ENCODE peak calls at places on chromosome 12, in four cellular contexts. G is neural progenitor cell; P is PC-3; J is CD8-positive, alpha-beta T cell. I is an unnamed sample. For H3K36me3, the result is how much of the 10 kb centered on the place peaks cover.

GRCh38 chr12:16583991-16584745 is 21.8 kb downstream of the LMO3 start:
- DNase-seq in G (no peak), J (no peak), P (peak), I (no peak)

GRCh38 chr12:121295746-121296617 is 527 bp downstream of the CAMKK2 start:
- DNase-seq in P (peak), G (peak), J (peak), I (peak)

GRCh38 chr12:125645724-125646123 is 580.5 kb downstream of the AACS start:
- DNase-seq in J (no peak), G (no peak), P (no peak), I (no peak)

GRCh38 chr12:39782026-39782545 is 162.5 kb upstream of the ABCD2 start:
- DNase-seq in P (no peak), G (no peak), J (no peak), I (no peak)

GRCh38 chr12:119318811-119319210 is 15.7 kb upstream of the CCDC60 start:
- DNase-seq in J (no peak), G (no peak), P (no peak), I (no peak)

GRCh38 chr12:117526756-117527479 is 165.5 kb upstream of the NOS1 start:
- DNase-seq in P (no peak), G (peak), J (no peak), I (no peak)

GRCh38 chr12:62632521-62632920 is 165.9 kb downstream of the MON2 start:
- DNase-seq in J (no peak), P (no peak), G (peak), I (peak)

GRCh38 chr12:132329036-132329738 is at the start of gene GALNT9:
- DNase-seq in G (peak), P (no peak), J (no peak), I (peak)

GRCh38 chr12:30823764-30824163 is 69.0 kb upstream of the CAPRIN2 start:
- DNase-seq in G (no peak), J (no peak), P (no peak), I (no peak)

GRCh38 chr12:124085419-124085818 is 112.4 kb downstream of the ZNF664 start:
- DNase-seq in J (no peak), P (no peak), G (no peak), I (no peak)

GRCh38 chr12:107448198-107448597 is 237.4 kb upstream of the PWP1 start:
- DNase-seq in J (no peak), G (peak), P (peak), I (peak)

GRCh38 chr12:52542785-52543318 is 10.1 kb downstream of the KRT71 start:
- DNase-seq in G (no peak), J (no peak), P (no peak), I (no peak)

GRCh38 chr12:20798561-20798960 is 11.9 kb upstream of the SLCO1B3 start:
- DNase-seq in P (peak), G (peak), J (no peak), I (no peak)

GRCh38 chr12:110600254-110600653 is 13.7 kb upstream of the TCTN1 start:
- DNase-seq in G (no peak), J (no peak), P (peak), I (no peak)

GRCh38 chr12:16599081-16599480 is 6.9 kb downstream of the LMO3 start:
- DNase-seq in J (no peak), G (no peak), P (no peak), I (no peak)

GRCh38 chr12:74663958-74664357 is 126.3 kb downstream of the ATXN7L3B start:
- DNase-seq in J (no peak), G (no peak), P (no peak), I (no peak)

GRCh38 chr12:1391722-1392121 is 202.7 kb downstream of the FBXL14 start:
- DNase-seq in G (peak), P (no peak), J (no peak), I (no peak)

GRCh38 chr12:96424601-96425000 is 24.4 kb upstream of the CDK17 start:
- DNase-seq in J (no peak), P (peak), G (no peak), I (no peak)

GRCh38 chr12:130433411-130433810 is 95.7 kb downstream of the PIWIL1 start:
- DNase-seq in P (no peak), J (no peak), G (no peak), I (no peak)

GRCh38 chr12:91357381-91357780 is 174.8 kb upstream of the DCN start:
- DNase-seq in G (no peak), P (peak), J (no peak), I (no peak)

GRCh38 chr12:120529641-120530314 is 820 bp upstream of the COQ5 start:
- DNase-seq in J (no peak), G (peak), P (peak), I (peak)

GRCh38 chr12:84756961-84757360 is 155.6 kb downstream of the SLC6A15 start:
- DNase-seq in G (no peak), J (no peak), P (peak), I (no peak)

GRCh38 chr12:10448236-10448635 is 4.9 kb downstream of the KLRC1 start:
- DNase-seq in J (no peak), P (no peak), G (no peak), I (no peak)

GRCh38 chr12:128449146-128449894 is 182.3 kb downstream of the TMEM132C start:
- DNase-seq in P (peak), J (no peak), G (no peak), I (no peak)

GRCh38 chr12:94282675-94283074 is 134.3 kb downstream of the PLXNC1 start:
- DNase-seq in G (no peak), J (peak), P (no peak), I (no peak)

GRCh38 chr12:30006021-30006420 is 222.3 kb upstream of the TMTC1 start:
- DNase-seq in P (no peak), J (no peak), G (no peak), I (no peak)

GRCh38 chr12:38771871-38772270 is 133.5 kb downstream of the CPNE8 start:
- DNase-seq in G (no peak), J (no peak), P (no peak), I (no peak)

GRCh38 chr12:53976823-53977595 is 2.3 kb upstream of the HOTAIR start:
- DNase-seq in G (no peak), P (no peak), J (no peak), I (no peak)

GRCh38 chr12:54383041-54383609 is 1.4 kb downstream of the ZNF385A start:
- DNase-seq in J (no peak), G (no peak), P (peak), I (no peak)

GRCh38 chr12:131621701-131622421 is 89.0 kb upstream of the SFSWAP start:
- DNase-seq in G (peak), J (no peak), P (no peak), I (no peak)

GRCh38 chr12:123948401-123949117 is 24.1 kb downstream of the CCDC92 start:
- DNase-seq in P (no peak), J (no peak), G (no peak), I (peak)

GRCh38 chr12:57692500-57692899 is 1.4 kb upstream of the OS9 start:
- DNase-seq in P (no peak), J (no peak), G (no peak), I (no peak)

GRCh38 chr12:57695770-57696432 is 2.0 kb downstream of the OS9 start:
- DNase-seq in G (no peak), P (no peak), J (no peak), I (no peak)

GRCh38 chr12:57693317-57693658 is 644 bp upstream of the OS9 start:
- DNase-seq in G (peak), P (no peak), J (no peak), I (peak)

GRCh38 chr12:57693659-57694458 is at the start of gene OS9:
- DNase-seq in J (peak), P (peak), G (peak), I (peak)

GRCh38 chr12:57694459-57695019 is 607 bp downstream of the OS9 start:
- DNase-seq in P (peak), G (peak), J (no peak), I (peak)
- H3K4me3 ChIP-seq in P (peak), G (peak), J (peak), I (peak)

GRCh38 chr12:104709692-104710435 is 248.2 kb downstream of the SLC41A2 start:
- DNase-seq in P (no peak), G (no peak), J (no peak), I (no peak)

GRCh38 chr12:104704224-104704623 is 247.5 kb downstream of the CHST11 start:
- DNase-seq in P (no peak), J (no peak), G (no peak), I (no peak)

GRCh38 chr12:104707794-104708558 is 250.1 kb downstream of the SLC41A2 start:
- DNase-seq in J (no peak), P (no peak), G (no peak), I (no peak)

GRCh38 chr12:104708891-104709290 is 249.2 kb downstream of the SLC41A2 start:
- DNase-seq in J (no peak), P (no peak), G (peak), I (no peak)

GRCh38 chr12:104707179-104707578 is 250.4 kb downstream of the CHST11 start:
- DNase-seq in G (no peak), P (no peak), J (no peak), I (no peak)
- H3K27ac ChIP-seq in G (no peak), P (no peak), J (no peak), I (no peak)

GRCh38 chr12:6522193-6522592 is 12.1 kb upstream of the GAPDH start:
- DNase-seq in P (no peak), J (no peak), G (no peak), I (no peak)
- H3K36me3 ChIP-seq in P (half or more), J (half or more), G (under half), I (half or more)

DNA sequence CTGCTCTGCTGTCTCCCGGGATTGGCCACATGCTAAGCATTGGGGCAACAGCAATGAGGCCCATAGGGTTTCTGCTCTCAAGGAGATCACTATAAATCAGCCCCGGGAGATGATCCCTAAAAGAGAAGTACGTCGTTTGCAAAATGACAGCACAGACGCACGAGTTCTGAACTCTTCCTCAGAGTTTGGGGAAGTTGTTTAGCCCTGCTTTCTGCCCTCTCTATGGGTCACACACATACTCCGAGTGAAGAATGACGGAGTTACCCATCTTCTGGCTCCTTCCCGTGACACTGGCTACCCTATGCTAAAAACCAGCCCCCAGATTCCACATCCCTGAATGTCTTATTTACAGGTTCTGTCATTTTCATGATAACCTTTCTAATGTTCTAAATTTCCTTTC is 258.0 kb upstream of the PLEKHG7 start:
- DNase-seq in J (no peak), P (no peak), G (no peak), I (no peak)
- H3K4me3 ChIP-seq in J (no peak), P (no peak), G (no peak), I (no peak)

GRCh38 chr12:50482566-50482965 is 22.2 kb upstream of the DIP2B start:
- DNase-seq in P (peak), G (no peak), J (no peak), I (no peak)
- H3K27ac ChIP-seq in P (no peak), G (no peak), J (no peak), I (no peak)

I was measured in WERI-Rb-1.